ENCODE peak calls at places on chromosomes 12 and 14, in eight cellular contexts. One of them, this sample, is unnamed.

GRCh38 chr14:55807059-55807499 is 227.1 kb downstream of the KTN1 start:
- DNase-seq in mammary epithelial cell: peak
- DNase-seq in AG04449: no peak
- DNase-seq in neural crest cell: no peak
- DNase-seq in pancreas: peak
- DNase-seq in tibial nerve: peak
- DNase-seq in foreskin fibroblast: peak
- DNase-seq in IMR-90: peak
- DNase-seq in this sample: no peak

GRCh38 chr12:13102481-13103195 is 829 bp downstream of the GSG1 start:
- DNase-seq in foreskin fibroblast: peak
- DNase-seq in tibial nerve: no peak
- DNase-seq in IMR-90: peak
- DNase-seq in pancreas: no peak
- DNase-seq in AG04449: peak
- DNase-seq in neural crest cell: no peak
- DNase-seq in mammary epithelial cell: no peak
- DNase-seq in this sample: no peak

GRCh38 chr12:82896286-82896685 is 209.6 kb downstream of the TMTC2 start:
- DNase-seq in IMR-90: no peak
- DNase-seq in pancreas: no peak
- DNase-seq in mammary epithelial cell: no peak
- DNase-seq in AG04449: no peak
- DNase-seq in foreskin fibroblast: no peak
- DNase-seq in neural crest cell: no peak
- DNase-seq in tibial nerve: no peak
- DNase-seq in this sample: no peak

GRCh38 chr12:104154286-104154685 is 16.3 kb upstream of the NFYB start:
- DNase-seq in neural crest cell: no peak
- DNase-seq in mammary epithelial cell: no peak
- DNase-seq in tibial nerve: no peak
- DNase-seq in pancreas: no peak
- DNase-seq in IMR-90: no peak
- DNase-seq in foreskin fibroblast: no peak
- DNase-seq in AG04449: no peak
- DNase-seq in this sample: no peak

GRCh38 chr14:70317969-70318634 is 41.4 kb downstream of the COX16 start:
- DNase-seq in AG04449: peak
- DNase-seq in mammary epithelial cell: peak
- DNase-seq in foreskin fibroblast: peak
- DNase-seq in IMR-90: peak
- DNase-seq in tibial nerve: no peak
- DNase-seq in pancreas: peak
- DNase-seq in neural crest cell: peak
- DNase-seq in this sample: no peak

GRCh38 chr12:93911436-93911835 is 234.3 kb downstream of the CRADD start:
- DNase-seq in foreskin fibroblast: no peak
- DNase-seq in AG04449: no peak
- DNase-seq in mammary epithelial cell: no peak
- DNase-seq in IMR-90: peak
- DNase-seq in neural crest cell: no peak
- DNase-seq in pancreas: no peak
- DNase-seq in tibial nerve: no peak
- DNase-seq in this sample: no peak

GRCh38 chr12:88538697-88539096 is 41.6 kb downstream of the KITLG start:
- DNase-seq in IMR-90: no peak
- DNase-seq in mammary epithelial cell: no peak
- DNase-seq in pancreas: no peak
- DNase-seq in tibial nerve: no peak
- DNase-seq in neural crest cell: no peak
- DNase-seq in foreskin fibroblast: no peak
- DNase-seq in AG04449: no peak
- DNase-seq in this sample: no peak

GRCh38 chr12:106015646-106016045 is 123.1 kb downstream of the NUAK1 start:
- DNase-seq in AG04449: no peak
- DNase-seq in neural crest cell: no peak
- DNase-seq in foreskin fibroblast: no peak
- DNase-seq in tibial nerve: no peak
- DNase-seq in IMR-90: no peak
- DNase-seq in pancreas: no peak
- DNase-seq in mammary epithelial cell: no peak
- DNase-seq in this sample: no peak

GRCh38 chr12:116628989-116629388 is 69.8 kb downstream of the MAP1LC3B2 start:
- DNase-seq in foreskin fibroblast: no peak
- DNase-seq in neural crest cell: no peak
- DNase-seq in pancreas: no peak
- DNase-seq in mammary epithelial cell: no peak
- DNase-seq in IMR-90: no peak
- DNase-seq in tibial nerve: no peak
- DNase-seq in AG04449: no peak
- DNase-seq in this sample: no peak

GRCh38 chr14:71203306-71203705 is 296.0 kb downstream of the PCNX1 start:
- DNase-seq in neural crest cell: no peak
- DNase-seq in foreskin fibroblast: no peak
- DNase-seq in mammary epithelial cell: no peak
- DNase-seq in IMR-90: peak
- DNase-seq in pancreas: no peak
- DNase-seq in AG04449: no peak
- DNase-seq in tibial nerve: no peak
- DNase-seq in this sample: no peak

GRCh38 chr14:28936601-28937000 is 170.0 kb downstream of the FOXG1 start:
- DNase-seq in pancreas: no peak
- DNase-seq in IMR-90: no peak
- DNase-seq in neural crest cell: no peak
- DNase-seq in mammary epithelial cell: no peak
- DNase-seq in foreskin fibroblast: no peak
- DNase-seq in AG04449: no peak
- DNase-seq in tibial nerve: no peak
- DNase-seq in this sample: no peak

GRCh38 chr12:76008438-76008837 is 23.1 kb downstream of the PHLDA1 start:
- DNase-seq in foreskin fibroblast: no peak
- DNase-seq in IMR-90: no peak
- DNase-seq in neural crest cell: no peak
- DNase-seq in tibial nerve: no peak
- DNase-seq in AG04449: no peak
- DNase-seq in pancreas: no peak
- DNase-seq in mammary epithelial cell: no peak
- DNase-seq in this sample: no peak
- TF ChIP-seq CTCF in foreskin fibroblast: no peak
- TF ChIP-seq CTCF in IMR-90: no peak
- TF ChIP-seq CTCF in neural crest cell: no peak
- TF ChIP-seq CTCF in tibial nerve: no peak
- TF ChIP-seq CTCF in AG04449: no peak
- TF ChIP-seq CTCF in pancreas: no peak
- TF ChIP-seq CTCF in mammary epithelial cell: no peak
- TF ChIP-seq CTCF in this sample: no peak

GRCh38 chr12:53337998-53338397 is 1.8 kb upstream of the SP7 start:
- DNase-seq in AG04449: no peak
- DNase-seq in foreskin fibroblast: no peak
- DNase-seq in mammary epithelial cell: no peak
- DNase-seq in pancreas: no peak
- DNase-seq in tibial nerve: no peak
- DNase-seq in neural crest cell: no peak
- DNase-seq in IMR-90: no peak
- DNase-seq in this sample: no peak
- TF ChIP-seq CTCF in AG04449: no peak
- TF ChIP-seq CTCF in foreskin fibroblast: no peak
- TF ChIP-seq CTCF in mammary epithelial cell: no peak
- TF ChIP-seq CTCF in pancreas: no peak
- TF ChIP-seq CTCF in tibial nerve: no peak
- TF ChIP-seq CTCF in neural crest cell: no peak
- TF ChIP-seq CTCF in IMR-90: no peak
- TF ChIP-seq CTCF in this sample: no peak

DNA sequence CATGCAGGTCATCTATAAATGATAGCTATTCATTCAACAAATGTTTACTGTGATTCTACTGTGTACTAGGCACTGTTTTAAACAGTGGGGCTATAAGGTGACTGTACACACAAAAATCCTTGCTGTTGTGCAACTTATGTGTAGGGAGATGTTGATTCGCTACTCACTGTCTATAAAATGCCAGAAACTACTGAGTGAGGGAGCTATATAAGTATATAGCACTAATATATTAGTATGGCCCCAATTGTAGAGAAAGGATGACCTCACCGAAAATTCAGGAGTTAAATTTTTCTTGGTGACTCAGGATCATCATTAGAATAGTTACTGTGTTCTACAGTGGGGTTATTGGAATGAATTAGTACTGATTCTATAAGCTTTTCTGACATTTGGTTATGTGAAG is 117.4 kb downstream of the TGFB3 start:
- DNase-seq in neural crest cell: no peak
- DNase-seq in AG04449: peak
- DNase-seq in tibial nerve: no peak
- DNase-seq in IMR-90: peak
- DNase-seq in mammary epithelial cell: peak
- DNase-seq in pancreas: no peak
- DNase-seq in foreskin fibroblast: peak
- DNase-seq in this sample: no peak
- TF ChIP-seq CTCF in neural crest cell: no peak
- TF ChIP-seq CTCF in AG04449: no peak
- TF ChIP-seq CTCF in tibial nerve: no peak
- TF ChIP-seq CTCF in IMR-90: no peak
- TF ChIP-seq CTCF in mammary epithelial cell: no peak
- TF ChIP-seq CTCF in pancreas: no peak
- TF ChIP-seq CTCF in foreskin fibroblast: no peak
- TF ChIP-seq CTCF in this sample: no peak

GRCh38 chr12:46263140-46264017 is 5.5 kb downstream of the SLC38A1 start:
- DNase-seq in neural crest cell: no peak
- DNase-seq in pancreas: no peak
- DNase-seq in AG04449: no peak
- DNase-seq in mammary epithelial cell: no peak
- DNase-seq in foreskin fibroblast: no peak
- DNase-seq in tibial nerve: no peak
- DNase-seq in IMR-90: no peak
- DNase-seq in this sample: no peak
- TF ChIP-seq CTCF in neural crest cell: peak
- TF ChIP-seq CTCF in pancreas: no peak
- TF ChIP-seq CTCF in AG04449: no peak
- TF ChIP-seq CTCF in mammary epithelial cell: peak
- TF ChIP-seq CTCF in foreskin fibroblast: peak
- TF ChIP-seq CTCF in tibial nerve: no peak
- TF ChIP-seq CTCF in IMR-90: peak
- TF ChIP-seq CTCF in this sample: peak